ENCODE peak calls at places on chromosome 18, in eight cellular contexts. U is H1, P is sigmoid colon, B is stomach, H is HCT116, E is SK-N-SH, R is transverse colon, T is suprapubic skin. C is an unnamed sample.

GRCh38 chr18:44130365-44130942 is 550.2 kb upstream of the SETBP1 start:
- DNase-seq in U (no peak), P (no peak), B (no peak), H (no peak), E (peak; percentile 59), R (peak; percentile 10), T (no peak), C (no peak)

GRCh38 chr18:9741821-9742541 is 33.9 kb downstream of the RAB31 start:
- DNase-seq in U (peak; percentile 33), P (no peak), B (no peak), H (no peak), E (no peak), R (no peak), T (peak; percentile 73), C (no peak)

GRCh38 chr18:13481331-13481730 is 245.0 kb downstream of the FAM210A start:
- DNase-seq in U (no peak), P (no peak), B (no peak), H (no peak), E (no peak), R (no peak), T (no peak), C (no peak)

GRCh38 chr18:13562494-13563029 is 163.8 kb downstream of the FAM210A start:
- DNase-seq in U (no peak), P (no peak), B (no peak), H (no peak), E (no peak), R (no peak), T (no peak), C (peak; percentile 46)

GRCh38 chr18:22741318-22741717 is 191.8 kb upstream of the RBBP8 start:
- DNase-seq in U (no peak), P (no peak), B (no peak), H (no peak), E (no peak), R (no peak), T (no peak), C (no peak)

GRCh38 chr18:9615280-9615797 is 980 bp upstream of the PPP4R1 start:
- DNase-seq in U (no peak), P (no peak), B (no peak), H (no peak), E (no peak), R (no peak), T (no peak), C (no peak)

GRCh38 chr18:61679836-61680235 is 213.0 kb downstream of the RNF152 start:
- DNase-seq in U (no peak), P (no peak), B (no peak), H (no peak), E (no peak), R (no peak), T (no peak), C (no peak)

GRCh38 chr18:27887287-27887686 is 289.6 kb downstream of the CDH2 start:
- DNase-seq in U (no peak), P (no peak), B (no peak), H (no peak), E (no peak), R (no peak), T (no peak), C (no peak)

GRCh38 chr18:7459851-7460774 is 107.0 kb upstream of the PTPRM start:
- DNase-seq in U (no peak), P (peak; percentile 77), B (no peak), H (no peak), E (no peak), R (no peak), T (no peak), C (peak; percentile 75)

GRCh38 chr18:23114171-23114881 is 21.0 kb upstream of the CABLES1 start:
- DNase-seq in U (no peak), P (no peak), B (no peak), H (no peak), E (no peak), R (no peak), T (peak; percentile 49), C (no peak)

GRCh38 chr18:63098014-63098981 is 221.3 kb downstream of the BCL2 start:
- DNase-seq in U (no peak), P (no peak), B (no peak), H (no peak), E (no peak), R (peak; percentile 30), T (no peak), C (no peak)

GRCh38 chr18:70535041-70535440 is 246.2 kb downstream of the SOCS6 start:
- DNase-seq in U (no peak), P (no peak), B (no peak), H (no peak), E (no peak), R (no peak), T (no peak), C (no peak)

GRCh38 chr18:45662468-45662867 is 47.2 kb downstream of the SLC14A2 start:
- DNase-seq in U (no peak), P (no peak), B (no peak), H (no peak), E (no peak), R (no peak), T (peak; percentile 4), C (no peak)

GRCh38 chr18:41992066-41992465 is 37.0 kb downstream of the PIK3C3 start:
- DNase-seq in U (no peak), P (no peak), B (no peak), H (no peak), E (no peak), R (no peak), T (no peak), C (no peak)

GRCh38 chr18:8608795-8609673 is at the start of gene RAB12:
- DNase-seq in U (peak; percentile 19), P (peak; percentile 94), B (peak; percentile 87), H (peak; percentile 51), E (peak; percentile 97), R (peak; percentile 89), T (peak; percentile 91), C (peak; percentile 88)

GRCh38 chr18:8607776-8608682 is 1.2 kb upstream of the RAB12 start:
- DNase-seq in U (no peak), P (no peak), B (no peak), H (no peak), E (no peak), R (no peak), T (no peak), C (no peak)

GRCh38 chr18:8611916-8612576 is 2.8 kb downstream of the RAB12 start:
- DNase-seq in U (no peak), P (no peak), B (no peak), H (no peak), E (no peak), R (no peak), T (no peak), C (no peak)

GRCh38 chr18:8610442-8610801 is 1.2 kb downstream of the RAB12 start:
- DNase-seq in U (no peak), P (no peak), B (no peak), H (no peak), E (peak; percentile 36), R (peak; percentile 14), T (no peak), C (no peak)

DNA sequence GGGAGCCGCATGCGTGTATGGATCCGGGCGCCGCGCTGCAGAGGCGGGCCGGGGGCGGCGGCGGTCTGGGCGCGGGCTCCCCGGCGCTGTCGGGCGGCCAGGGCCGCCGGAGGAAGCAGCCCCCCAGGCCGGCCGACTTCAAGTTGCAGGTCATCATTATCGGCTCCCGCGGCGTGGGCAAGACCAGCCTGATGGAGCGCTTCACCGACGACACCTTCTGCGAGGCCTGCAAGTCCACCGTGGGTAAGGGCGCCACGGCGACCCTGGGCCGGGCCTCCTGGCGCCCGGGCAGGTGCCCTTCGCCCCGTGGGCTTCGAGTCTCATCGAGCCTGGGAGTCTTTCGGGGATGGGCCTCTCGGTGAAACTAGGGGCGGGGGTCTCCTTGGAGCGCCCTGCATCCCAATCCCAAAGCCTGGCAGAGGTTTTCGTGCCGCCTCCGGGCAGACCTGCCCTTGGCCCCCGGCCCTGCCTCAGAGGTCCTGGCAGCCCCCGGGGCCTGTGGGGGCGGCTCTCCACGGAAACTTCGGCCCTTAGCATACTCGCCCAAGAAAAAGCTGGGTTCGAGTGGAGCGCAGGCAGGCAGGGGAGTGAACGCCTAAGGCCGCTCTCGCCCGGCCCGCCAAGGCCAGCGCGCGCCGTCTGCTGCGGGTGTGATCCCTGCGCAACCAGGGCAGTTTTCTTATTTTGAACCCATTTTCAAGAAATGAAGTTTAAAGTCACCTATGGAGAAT is 639 bp downstream of the RAB12 start:
- DNase-seq in U (no peak), P (peak; percentile 71), B (no peak), H (no peak), E (peak; percentile 65), R (peak; percentile 15), T (peak; percentile 69), C (no peak)
- H3K4me1 ChIP-seq in U (peaks cover 6% of the 10 kb centered on the region), P (peaks cover 55% of the 10 kb centered on the region), B (peaks cover 41% of the 10 kb centered on the region), H (peaks cover 18% of the 10 kb centered on the region), E (peaks cover 15% of the 10 kb centered on the region), R (peaks cover 15% of the 10 kb centered on the region), T (peaks cover 62% of the 10 kb centered on the region), C (peaks cover 37% of the 10 kb centered on the region)

GRCh38 chr18:54949588-54949987 is 9.7 kb downstream of the CCDC68 start:
- DNase-seq in U (no peak), P (no peak), B (no peak), H (no peak), E (no peak), R (no peak), T (no peak), C (no peak)

GRCh38 chr18:54947115-54947514 is 12.1 kb downstream of the CCDC68 start:
- DNase-seq in U (no peak), P (no peak), B (peak; percentile 41), H (no peak), E (no peak), R (peak; percentile 36), T (no peak), C (no peak)

GRCh38 chr18:54948350-54948837 is 10.9 kb downstream of the CCDC68 start:
- DNase-seq in U (no peak), P (no peak), B (no peak), H (no peak), E (no peak), R (no peak), T (no peak), C (no peak)

GRCh38 chr18:54946149-54946581 is 13.1 kb downstream of the CCDC68 start:
- DNase-seq in U (no peak), P (no peak), B (peak; percentile 75), H (peak; percentile 26), E (no peak), R (peak; percentile 83), T (no peak), C (no peak)

GRCh38 chr18:54950221-54950620 is 9.0 kb downstream of the CCDC68 start:
- DNase-seq in U (no peak), P (no peak), B (peak; percentile 45), H (peak; percentile 26), E (no peak), R (no peak), T (no peak), C (no peak)
- TF ChIP-seq POLR2AphosphoS5 in U (no peak), P (no peak), B (no peak), H (no peak), E (no peak), R (no peak), T (no peak), C (no peak)

DNA sequence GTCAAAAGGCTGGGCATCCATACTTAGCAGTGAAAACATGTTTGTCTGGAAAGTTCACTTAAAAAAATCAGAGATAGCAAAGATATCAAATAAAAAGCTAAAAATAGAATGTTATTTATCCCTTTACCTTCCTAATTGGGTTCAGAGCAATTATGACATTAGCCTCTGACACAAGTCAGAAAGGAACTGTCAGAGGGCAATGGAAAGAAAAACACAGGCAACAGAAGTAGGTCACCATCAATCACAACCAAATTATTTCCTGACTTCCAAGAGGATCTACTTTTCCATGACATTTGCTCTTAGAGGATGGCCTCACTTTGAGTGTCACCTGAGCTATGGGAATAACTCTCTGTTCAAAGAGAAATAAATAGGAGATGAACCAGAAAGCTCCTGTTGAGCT is 27.5 kb downstream of the MYOM1 start:
- DNase-seq in U (no peak), P (no peak), B (no peak), H (no peak), E (peak; percentile 12), R (no peak), T (no peak), C (no peak)
- H3K4me1 ChIP-seq in U (no peaks in the 10 kb centered on the region), P (no peaks in the 10 kb centered on the region), B (no peaks in the 10 kb centered on the region), H (no peaks in the 10 kb centered on the region), E (no peaks in the 10 kb centered on the region), R (no peaks in the 10 kb centered on the region), T (no peaks in the 10 kb centered on the region), C (no peaks in the 10 kb centered on the region)

GRCh38 chr18:57792741-57793629 is 10.1 kb downstream of the ATP8B1 start:
- DNase-seq in U (no peak), P (no peak), B (no peak), H (no peak), E (no peak), R (no peak), T (no peak), C (peak; percentile 36)
- TF ChIP-seq POLR2AphosphoS5 in U (no peak), P (no peak), B (no peak), H (no peak), E (no peak), R (no peak), T (no peak), C (no peak)